ENCODE peak calls at places on chromosomes 12 and 14, in ten cellular contexts. M is astrocyte, F is hepatocyte, B is cardiac muscle cell, O is tibial nerve, E is coronary artery, N is mesendoderm, U is fibroblast of lung, D is uterus, T is AG04450. R is an unnamed sample.

GRCh38 chr12:64082866-64083268 is 139.2 kb downstream of the KICS2 start:
- DNase-seq in M (no peak), F (peak), B (no peak), O (no peak), E (no peak), N (no peak), U (no peak), D (no peak), T (no peak), R (no peak)

GRCh38 chr14:64186231-64187129 is 107.7 kb downstream of the ESR2 start:
- DNase-seq in M (no peak), F (no peak), B (peak), O (no peak), E (no peak), N (peak), U (no peak), D (no peak), T (no peak), R (no peak)

GRCh38 chr14:100106661-100107112 is 41.5 kb downstream of the EVL start:
- DNase-seq in M (no peak), F (no peak), B (no peak), O (no peak), E (no peak), N (no peak), U (no peak), D (no peak), T (no peak), R (no peak)

GRCh38 chr12:1644523-1645438 is 15.8 kb downstream of the WNT5B start:
- DNase-seq in M (peak), F (peak), B (no peak), O (peak), E (no peak), N (no peak), U (peak), D (peak), T (peak), R (peak)

GRCh38 chr12:61713121-61713520 is 547.1 kb upstream of the USP15 start:
- DNase-seq in M (no peak), F (no peak), B (no peak), O (no peak), E (no peak), N (no peak), U (no peak), D (no peak), T (no peak), R (no peak)

GRCh38 chr12:27164330-27165045 is 79.6 kb upstream of the STK38L start:
- DNase-seq in M (no peak), F (no peak), B (no peak), O (no peak), E (no peak), N (no peak), U (no peak), D (no peak), T (no peak), R (no peak)

GRCh38 chr14:103260629-103261124 is 73.4 kb upstream of the EIF5 start:
- DNase-seq in M (peak), F (no peak), B (no peak), O (peak), E (no peak), N (no peak), U (peak), D (peak), T (no peak), R (no peak)

GRCh38 chr12:121005346-121005815 is 10.9 kb downstream of the C12orf43 start:
- DNase-seq in M (no peak), F (peak), B (peak), O (no peak), E (no peak), N (peak), U (peak), D (no peak), T (no peak), R (peak)

GRCh38 chr14:33567003-33567735 is 383.7 kb downstream of the EGLN3 start:
- DNase-seq in M (peak), F (no peak), B (no peak), O (no peak), E (no peak), N (no peak), U (no peak), D (no peak), T (no peak), R (no peak)

GRCh38 chr12:78981-79380 is 12.4 kb downstream of the IQSEC3 start:
- DNase-seq in M (no peak), F (no peak), B (no peak), O (no peak), E (peak), N (no peak), U (no peak), D (no peak), T (no peak), R (no peak)

GRCh38 chr12:3704512-3705348 is 48.2 kb downstream of the CRACR2A start:
- DNase-seq in M (no peak), F (no peak), B (no peak), O (no peak), E (no peak), N (no peak), U (peak), D (no peak), T (no peak), R (no peak)

GRCh38 chr12:7144414-7145120 is 14.4 kb downstream of the CLSTN3 start:
- DNase-seq in M (peak), F (peak), B (peak), O (no peak), E (no peak), N (peak), U (peak), D (no peak), T (no peak), R (no peak)

GRCh38 chr12:131789638-131790037 is 38.6 kb upstream of the MMP17 start:
- DNase-seq in M (no peak), F (no peak), B (no peak), O (no peak), E (no peak), N (no peak), U (no peak), D (no peak), T (no peak), R (no peak)

GRCh38 chr12:31106101-31106803 is 32.6 kb downstream of the DDX11 start:
- DNase-seq in M (no peak), F (no peak), B (no peak), O (no peak), E (peak), N (no peak), U (no peak), D (no peak), T (no peak), R (no peak)

GRCh38 chr14:99072956-99073355 is 199.0 kb downstream of the BCL11B start:
- DNase-seq in M (no peak), F (no peak), B (no peak), O (no peak), E (no peak), N (no peak), U (no peak), D (no peak), T (no peak), R (no peak)

GRCh38 chr14:104732355-104732804 is 8.4 kb downstream of the ADSS1 start:
- DNase-seq in M (no peak), F (no peak), B (no peak), O (no peak), E (peak), N (no peak), U (no peak), D (no peak), T (no peak), R (peak)

GRCh38 chr12:6416596-6416995 is 28.2 kb upstream of the CD27 start:
- DNase-seq in M (no peak), F (no peak), B (no peak), O (peak), E (no peak), N (no peak), U (no peak), D (no peak), T (no peak), R (no peak)

GRCh38 chr12:47882796-47883546 is 21.8 kb downstream of the VDR start:
- DNase-seq in M (no peak), F (no peak), B (no peak), O (no peak), E (no peak), N (no peak), U (no peak), D (no peak), T (no peak), R (no peak)

GRCh38 chr14:96538663-96539317 is 36.6 kb downstream of the PAPOLA start:
- DNase-seq in M (no peak), F (no peak), B (no peak), O (no peak), E (no peak), N (no peak), U (no peak), D (no peak), T (no peak), R (no peak)

GRCh38 chr14:51711505-51711904 is 59.8 kb downstream of the FRMD6 start:
- DNase-seq in M (no peak), F (no peak), B (no peak), O (no peak), E (no peak), N (no peak), U (no peak), D (no peak), T (no peak), R (no peak)

GRCh38 chr12:116958402-116959197 is 47.9 kb downstream of the FBXW8 start:
- DNase-seq in M (no peak), F (no peak), B (peak), O (no peak), E (no peak), N (no peak), U (peak), D (no peak), T (no peak), R (no peak)

GRCh38 chr12:106138646-106139421 is at the start of gene NUAK1:
- DNase-seq in M (peak), F (peak), B (peak), O (no peak), E (no peak), N (peak), U (peak), D (peak), T (no peak), R (peak)
- H3K27ac ChIP-seq in M (peak), F (peak), B (peak), O (peak), E (peak), N (peak), U (peak), D (peak), T (peak), R (peak)

GRCh38 chr12:13133886-13134285 is 30.4 kb upstream of the GSG1 start:
- DNase-seq in M (no peak), F (no peak), B (no peak), O (no peak), E (no peak), N (no peak), U (no peak), D (no peak), T (no peak), R (no peak)
- H3K27ac ChIP-seq in M (no peak), F (no peak), B (no peak), O (no peak), E (no peak), N (no peak), U (no peak), D (no peak), T (no peak), R (no peak)

GRCh38 chr14:77988096-77988870 is 181.9 kb upstream of the NRXN3 start:
- DNase-seq in M (peak), F (no peak), B (no peak), O (peak), E (no peak), N (no peak), U (peak), D (no peak), T (no peak), R (no peak)
- H3K27ac ChIP-seq in M (peak), F (no peak), B (no peak), O (peak), E (peak), N (no peak), U (peak), D (no peak), T (no peak), R (peak)

GRCh38 chr12:130571089-130571488 is 145.0 kb downstream of the RIMBP2 start:
- DNase-seq in M (no peak), F (no peak), B (no peak), O (no peak), E (no peak), N (no peak), U (no peak), D (no peak), T (no peak), R (no peak)

GRCh38 chr12:130574402-130574801 is 141.7 kb downstream of the RIMBP2 start:
- DNase-seq in M (no peak), F (no peak), B (no peak), O (no peak), E (no peak), N (peak), U (no peak), D (no peak), T (no peak), R (no peak)

GRCh38 chr12:130573235-130573634 is 142.9 kb downstream of the RIMBP2 start:
- DNase-seq in M (no peak), F (no peak), B (no peak), O (no peak), E (no peak), N (no peak), U (no peak), D (no peak), T (no peak), R (no peak)

GRCh38 chr12:130571734-130572133 is 144.4 kb downstream of the RIMBP2 start:
- DNase-seq in M (no peak), F (no peak), B (no peak), O (no peak), E (no peak), N (no peak), U (no peak), D (no peak), T (no peak), R (no peak)

GRCh38 chr12:130572553-130572952 is 143.5 kb downstream of the RIMBP2 start:
- DNase-seq in M (no peak), F (no peak), B (no peak), O (no peak), E (no peak), N (no peak), U (no peak), D (no peak), T (no peak), R (no peak)
- H3K27ac ChIP-seq in M (no peak), F (no peak), B (no peak), O (no peak), E (no peak), N (no peak), U (no peak), D (no peak), T (no peak), R (no peak)

GRCh38 chr12:46659844-46660243 is 166.0 kb downstream of the SLC38A4 start:
- DNase-seq in M (no peak), F (no peak), B (no peak), O (no peak), E (no peak), N (no peak), U (no peak), D (no peak), T (no peak), R (no peak)

GRCh38 chr12:46660276-46660675 is 165.5 kb downstream of the SLC38A4 start:
- DNase-seq in M (no peak), F (no peak), B (no peak), O (no peak), E (no peak), N (no peak), U (peak), D (no peak), T (no peak), R (no peak)

GRCh38 chr12:46659032-46659703 is 166.6 kb downstream of the SLC38A4 start:
- DNase-seq in M (no peak), F (no peak), B (peak), O (no peak), E (no peak), N (peak), U (peak), D (no peak), T (no peak), R (no peak)

GRCh38 chr12:46660719-46661118 is 165.1 kb downstream of the SLC38A4 start:
- DNase-seq in M (no peak), F (no peak), B (no peak), O (no peak), E (no peak), N (no peak), U (peak), D (no peak), T (no peak), R (no peak)

DNA sequence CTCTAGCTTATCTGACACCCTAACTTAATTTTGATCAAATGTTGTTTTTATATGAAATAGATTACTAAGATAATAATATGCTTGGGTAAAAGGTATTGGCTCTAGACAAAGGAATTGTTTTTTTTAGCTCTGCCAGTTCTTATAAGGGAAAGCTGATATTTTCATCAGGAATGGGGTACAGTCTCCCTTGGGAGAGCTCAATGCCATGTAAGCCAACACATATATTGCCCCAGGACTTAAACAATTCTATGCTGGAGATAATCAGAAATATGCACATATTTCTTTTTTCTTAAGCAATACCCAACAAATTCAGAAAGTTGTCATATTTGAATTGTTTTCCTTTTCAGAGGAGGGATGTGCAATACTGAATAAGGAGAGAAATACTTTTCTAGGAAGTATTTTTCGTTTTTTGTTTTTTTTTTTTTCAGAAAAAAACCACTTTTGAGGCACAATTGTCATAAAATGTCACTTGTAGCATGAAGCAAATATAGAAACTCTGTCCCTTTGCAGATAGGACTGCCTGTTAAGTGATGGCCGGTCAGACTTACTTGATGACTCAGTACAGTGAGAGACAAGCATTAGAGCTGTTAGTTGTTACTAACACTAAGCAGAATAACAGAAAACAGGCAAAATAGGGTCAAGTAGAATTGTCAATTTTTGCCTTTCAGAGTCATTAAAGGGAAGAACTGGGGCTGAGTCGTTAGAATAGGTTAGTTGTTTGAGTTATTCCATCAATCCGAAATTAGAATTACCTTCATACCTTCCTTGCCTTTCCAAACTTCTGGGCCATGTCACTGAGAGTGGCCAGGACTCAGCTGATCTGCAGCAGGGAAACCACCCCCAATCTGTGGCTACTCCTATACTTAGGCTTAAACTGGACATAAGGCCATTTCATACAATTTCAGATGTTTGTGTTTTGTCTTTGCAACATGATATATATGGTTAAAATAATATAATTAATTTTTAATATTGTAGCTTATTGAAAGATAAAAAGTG is 168.1 kb downstream of the SLC38A4 start:
- DNase-seq in M (peak), F (no peak), B (no peak), O (no peak), E (no peak), N (no peak), U (peak), D (no peak), T (no peak), R (no peak)
- H3K27ac ChIP-seq in M (no peak), F (no peak), B (peak), O (peak), E (peak), N (no peak), U (peak), D (peak), T (no peak), R (no peak)

DNA sequence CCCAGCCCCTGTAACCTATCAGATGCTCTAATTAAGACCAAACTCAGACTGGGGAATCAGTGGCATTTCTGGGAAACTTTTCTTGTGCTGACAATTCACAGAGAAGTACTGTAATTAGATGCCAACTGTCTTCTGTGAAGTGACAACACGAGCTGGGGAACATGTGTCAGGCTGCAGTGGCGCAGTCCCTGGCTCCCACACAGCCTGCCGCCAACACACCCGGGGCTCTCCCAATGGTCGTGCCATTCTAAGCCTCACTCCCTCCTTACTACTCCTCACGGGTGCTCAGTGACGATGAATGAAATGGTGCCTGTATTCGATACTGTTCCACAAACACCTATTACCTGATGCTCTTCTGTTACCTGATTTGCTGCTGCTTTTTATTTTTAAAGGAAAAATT is 18.6 kb downstream of the GARIN2 start:
- DNase-seq in M (no peak), F (no peak), B (no peak), O (no peak), E (no peak), N (no peak), U (no peak), D (no peak), T (no peak), R (no peak)
- H3K27ac ChIP-seq in M (no peak), F (no peak), B (no peak), O (no peak), E (no peak), N (no peak), U (no peak), D (no peak), T (no peak), R (no peak)

DNA sequence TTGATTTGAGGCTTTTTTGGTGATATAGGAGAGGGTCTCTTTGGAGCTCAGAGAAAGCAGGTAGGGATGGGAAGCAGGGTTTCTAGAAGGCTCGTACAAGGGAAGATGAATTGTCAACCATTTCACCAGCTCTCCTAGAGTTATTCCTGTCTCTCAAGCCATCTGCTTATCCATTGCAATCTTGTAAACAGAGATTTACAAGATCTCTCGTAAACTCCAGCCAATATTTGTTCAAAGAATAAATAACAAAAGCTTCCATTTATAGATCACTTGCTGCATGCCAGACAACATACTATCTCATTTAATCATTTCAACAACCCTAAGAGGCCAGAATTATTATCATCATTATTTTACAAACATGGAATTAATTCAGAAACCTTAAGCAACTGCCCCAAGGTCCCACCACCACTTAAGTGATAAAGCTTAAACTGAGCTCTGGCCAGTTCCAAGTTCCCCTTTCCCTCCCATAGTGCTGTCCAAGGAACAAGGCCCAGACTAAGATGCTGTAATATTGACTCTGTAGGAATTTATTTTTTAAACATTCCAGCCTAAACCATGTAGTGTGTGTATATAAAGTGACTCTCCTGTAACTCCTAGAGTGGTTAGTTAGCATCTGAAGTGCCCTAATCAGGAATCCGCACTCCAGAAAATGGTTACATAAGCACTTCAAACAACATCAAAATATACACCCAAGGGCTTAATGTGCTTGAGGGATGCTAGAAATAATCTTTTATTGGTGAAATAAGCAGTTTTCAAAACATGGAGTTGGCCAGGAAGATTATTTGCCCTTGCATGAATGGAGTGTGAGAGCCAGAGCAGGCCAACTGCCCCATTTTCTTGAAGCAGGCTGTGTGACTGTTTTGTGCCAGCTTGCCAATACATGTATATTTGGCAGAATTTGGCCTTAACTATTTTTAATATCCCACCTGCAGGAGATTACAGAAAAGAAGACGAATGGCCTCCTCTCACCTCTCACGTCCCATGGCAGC is 2.8 kb upstream of the PLEKHH1 start:
- DNase-seq in M (no peak), F (no peak), B (no peak), O (no peak), E (no peak), N (no peak), U (no peak), D (no peak), T (no peak), R (no peak)
- H3K27ac ChIP-seq in M (no peak), F (no peak), B (no peak), O (no peak), E (no peak), N (no peak), U (no peak), D (no peak), T (no peak), R (peak)